ENCODE peak calls at places on chromosomes 7 and 10, in nine cellular contexts. P is BJ; R is prostate gland; C is stomach; E is CD8-positive, alpha-beta T cell; Z is brain microvascular endothelial cell; U is astrocyte of the cerebellum; J is bronchial epithelial cell; F is cardiac fibroblast. A is an unnamed sample.

GRCh38 chr10:42801135-42801534 is 18.5 kb downstream of the BMS1 start:
- DNase-seq in P (no peak), R (no peak), C (no peak), E (no peak), Z (no peak), U (no peak), J (peak), F (no peak), A (no peak)

GRCh38 chr7:11492307-11492706 is 339.7 kb downstream of the THSD7A start:
- DNase-seq in P (no peak), R (no peak), C (no peak), E (no peak), Z (no peak), U (no peak), J (peak), F (peak), A (no peak)

GRCh38 chr10:123557366-123558108 is 108.6 kb upstream of the GPR26 start:
- DNase-seq in P (no peak), R (no peak), C (no peak), E (no peak), Z (no peak), U (no peak), J (no peak), F (no peak), A (no peak)

GRCh38 chr10:94299417-94299816 is 63.3 kb downstream of the NOC3L start:
- DNase-seq in P (no peak), R (no peak), C (no peak), E (no peak), Z (peak), U (peak), J (no peak), F (peak), A (peak)

GRCh38 chr10:55628260-55628701 is 732.8 kb downstream of the ZWINT start:
- DNase-seq in P (no peak), R (no peak), C (peak), E (no peak), Z (no peak), U (no peak), J (no peak), F (no peak), A (no peak)

GRCh38 chr10:70541738-70542564 is 60.6 kb downstream of the PRF1 start:
- DNase-seq in P (no peak), R (no peak), C (no peak), E (no peak), Z (no peak), U (no peak), J (no peak), F (no peak), A (no peak)

GRCh38 chr10:104127411-104127810 is 5.4 kb downstream of the SFR1 start:
- DNase-seq in P (no peak), R (no peak), C (no peak), E (peak), Z (no peak), U (no peak), J (no peak), F (no peak), A (no peak)

GRCh38 chr7:28754027-28754426 is 204.1 kb downstream of the TRIL start:
- DNase-seq in P (no peak), R (no peak), C (no peak), E (no peak), Z (peak), U (peak), J (no peak), F (peak), A (no peak)

GRCh38 chr7:87225696-87226095 is 6.2 kb upstream of the TMEM243 start:
- DNase-seq in P (no peak), R (no peak), C (no peak), E (no peak), Z (peak), U (no peak), J (peak), F (no peak), A (no peak)

GRCh38 chr7:80981405-80981804 is 62.6 kb upstream of the SEMA3C start:
- DNase-seq in P (no peak), R (no peak), C (no peak), E (no peak), Z (no peak), U (no peak), J (no peak), F (no peak), A (no peak)

GRCh38 chr7:120273476-120273975 is 551 bp downstream of the KCND2 start:
- DNase-seq in P (no peak), R (no peak), C (no peak), E (no peak), Z (no peak), U (peak), J (peak), F (peak), A (no peak)

GRCh38 chr10:113095419-113095818 is 145.4 kb downstream of the TCF7L2 start:
- DNase-seq in P (no peak), R (no peak), C (no peak), E (no peak), Z (no peak), U (no peak), J (no peak), F (no peak), A (no peak)

GRCh38 chr7:43592321-43592720 is 9.4 kb downstream of the STK17A start:
- DNase-seq in P (no peak), R (no peak), C (no peak), E (no peak), Z (no peak), U (no peak), J (peak), F (no peak), A (no peak)
- H3K4me3 ChIP-seq in P (no peak), R (no peak), C (no peak), E (no peak), Z (no peak), U (no peak), J (no peak), F (no peak), A (no peak)

GRCh38 chr10:73647875-73648228 is 6.6 kb upstream of the MYOZ1 start:
- DNase-seq in P (no peak), R (no peak), C (no peak), E (no peak), Z (no peak), U (no peak), J (no peak), F (no peak), A (no peak)
- H3K4me3 ChIP-seq in P (peak), R (peak), C (peak), E (peak), Z (peak), U (peak), J (peak), F (peak), A (peak)

GRCh38 chr7:44629825-44630580 is 23.6 kb downstream of the OGDH start:
- DNase-seq in P (no peak), R (no peak), C (no peak), E (no peak), Z (no peak), U (no peak), J (no peak), F (no peak), A (no peak)

GRCh38 chr7:44633254-44634186 is 27.1 kb downstream of the OGDH start:
- DNase-seq in P (peak), R (peak), C (peak), E (peak), Z (peak), U (peak), J (peak), F (peak), A (peak)

GRCh38 chr7:44631458-44632115 is 25.2 kb downstream of the OGDH start:
- DNase-seq in P (no peak), R (no peak), C (no peak), E (peak), Z (no peak), U (peak), J (no peak), F (peak), A (no peak)

GRCh38 chr7:44632196-44632595 is 25.8 kb downstream of the OGDH start:
- DNase-seq in P (no peak), R (no peak), C (no peak), E (no peak), Z (no peak), U (no peak), J (no peak), F (no peak), A (no peak)

GRCh38 chr7:44630791-44631457 is 24.5 kb downstream of the OGDH start:
- DNase-seq in P (no peak), R (no peak), C (no peak), E (no peak), Z (no peak), U (no peak), J (no peak), F (no peak), A (no peak)
- H3K4me3 ChIP-seq in P (no peak), R (no peak), C (no peak), E (no peak), Z (no peak), U (no peak), J (no peak), F (no peak), A (no peak)

GRCh38 chr7:85185355-85186082 is 1.3 kb downstream of the SEMA3D start:
- DNase-seq in P (no peak), R (peak), C (peak), E (no peak), Z (peak), U (peak), J (peak), F (peak), A (no peak)
- H3K4me3 ChIP-seq in P (peak), R (peak), C (peak), E (no peak), Z (peak), U (peak), J (peak), F (peak), A (peak)

DNA sequence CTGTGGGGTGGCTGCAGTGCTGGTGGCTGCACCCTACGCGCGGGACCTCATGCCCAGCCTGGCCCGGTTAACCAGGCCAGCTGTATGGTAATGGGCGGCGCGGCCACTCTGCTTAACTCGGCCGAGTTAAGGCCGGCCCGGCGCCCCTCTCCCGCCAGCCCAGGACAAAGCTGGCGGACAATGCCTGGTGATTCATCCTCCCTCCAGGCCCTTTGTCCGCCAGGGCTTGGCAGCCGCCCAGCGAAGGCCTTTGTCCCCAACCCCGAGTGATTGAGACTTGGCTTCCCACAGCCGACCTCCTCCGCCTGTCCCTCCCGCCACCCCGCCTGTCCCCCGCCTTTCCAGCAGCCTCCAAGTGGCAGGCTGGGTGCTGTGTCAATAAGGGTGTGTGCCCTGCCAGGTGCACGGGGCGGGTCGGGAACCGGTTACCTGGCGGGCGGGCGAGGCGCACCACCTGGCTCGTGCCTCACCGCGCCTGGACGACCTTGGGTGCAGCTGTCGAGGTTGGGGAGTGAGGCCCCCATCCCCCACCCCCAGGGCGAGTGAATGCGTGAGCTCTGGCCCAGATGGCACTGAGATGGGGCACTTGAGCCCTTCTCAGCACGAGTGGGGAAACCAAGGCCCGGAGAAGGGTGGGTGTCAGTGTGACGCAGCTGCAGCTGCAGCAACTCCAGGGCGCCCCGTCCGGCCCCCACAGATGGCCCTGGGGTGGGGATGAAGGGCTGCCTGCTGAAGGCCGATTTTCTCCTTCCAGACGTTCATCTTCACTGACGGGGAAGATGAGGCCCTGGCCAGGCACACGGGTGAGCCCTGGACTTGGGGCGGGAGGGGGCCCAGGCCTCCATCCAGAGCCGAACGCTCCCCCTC is 4.6 kb downstream of the LFNG start:
- DNase-seq in P (no peak), R (peak), C (peak), E (no peak), Z (no peak), U (no peak), J (peak), F (peak), A (no peak)
- H3K4me3 ChIP-seq in P (no peak), R (peak), C (peak), E (peak), Z (peak), U (no peak), J (peak), F (peak), A (no peak)

GRCh38 chr7:27185013-27185707 is at the start of gene HOXA11:
- DNase-seq in P (peak), R (peak), C (peak), E (no peak), Z (no peak), U (no peak), J (no peak), F (peak), A (peak)

GRCh38 chr7:27187158-27187701 is 2.2 kb upstream of the HOXA11 start:
- DNase-seq in P (peak), R (no peak), C (no peak), E (no peak), Z (no peak), U (no peak), J (no peak), F (no peak), A (no peak)

GRCh38 chr7:27186450-27187157 is 1.6 kb upstream of the HOXA11 start:
- DNase-seq in P (peak), R (no peak), C (no peak), E (no peak), Z (no peak), U (no peak), J (no peak), F (no peak), A (no peak)

GRCh38 chr7:27184342-27185012 is 555 bp downstream of the HOXA11 start:
- DNase-seq in P (no peak), R (peak), C (peak), E (no peak), Z (no peak), U (no peak), J (no peak), F (peak), A (no peak)

DNA sequence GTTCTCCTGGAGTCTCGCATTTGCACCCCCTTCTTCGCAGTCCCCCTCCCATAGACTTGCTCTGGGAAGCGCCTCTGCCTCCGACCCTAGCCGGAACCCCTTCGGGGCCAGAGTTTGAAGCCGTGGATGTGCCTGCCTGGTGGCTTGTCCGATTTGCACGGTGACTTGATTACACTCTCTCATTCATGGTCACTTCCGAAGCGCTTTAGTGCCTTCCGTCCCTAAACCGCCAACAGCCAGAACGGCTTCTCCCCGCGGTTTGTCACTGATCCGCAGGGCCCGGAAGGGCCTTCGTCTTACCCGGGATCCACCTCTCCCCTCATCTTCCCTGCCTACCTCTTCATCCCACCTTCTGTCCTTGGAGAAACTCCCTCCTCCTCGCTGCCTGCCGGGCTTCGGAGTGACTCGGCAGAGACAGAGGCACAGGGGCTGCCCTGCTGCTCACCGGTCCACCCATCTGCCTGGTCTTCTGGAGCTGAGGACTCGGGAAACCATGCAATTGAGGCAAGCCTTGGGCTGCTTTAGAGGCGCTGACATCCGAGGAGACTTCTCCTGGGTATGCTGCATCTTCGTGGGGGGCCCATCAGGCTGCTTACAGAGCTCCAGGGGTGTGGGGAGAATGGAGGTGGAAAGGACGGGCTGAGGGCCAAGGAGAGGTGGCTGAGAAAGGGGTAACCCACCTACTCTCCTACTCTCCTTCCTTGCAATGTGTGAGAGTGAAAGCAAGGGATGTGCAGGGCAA is 847 bp upstream of the HOXA11 start:
- DNase-seq in P (no peak), R (no peak), C (peak), E (no peak), Z (no peak), U (no peak), J (no peak), F (no peak), A (no peak)
- H3K4me3 ChIP-seq in P (peak), R (peak), C (no peak), E (peak), Z (no peak), U (no peak), J (no peak), F (no peak), A (peak)

GRCh38 chr7:132430466-132430862 is 145.8 kb downstream of the PLXNA4 start:
- DNase-seq in P (no peak), R (no peak), C (no peak), E (no peak), Z (no peak), U (no peak), J (no peak), F (no peak), A (no peak)

GRCh38 chr7:132430863-132431822 is 145.1 kb downstream of the PLXNA4 start:
- DNase-seq in P (peak), R (no peak), C (no peak), E (peak), Z (peak), U (peak), J (peak), F (peak), A (peak)

GRCh38 chr7:132435016-132435990 is 141.0 kb downstream of the PLXNA4 start:
- DNase-seq in P (no peak), R (no peak), C (no peak), E (no peak), Z (no peak), U (no peak), J (no peak), F (peak), A (no peak)

GRCh38 chr7:132434041-132434440 is 142.2 kb downstream of the PLXNA4 start:
- DNase-seq in P (no peak), R (no peak), C (no peak), E (no peak), Z (no peak), U (no peak), J (no peak), F (no peak), A (no peak)

DNA sequence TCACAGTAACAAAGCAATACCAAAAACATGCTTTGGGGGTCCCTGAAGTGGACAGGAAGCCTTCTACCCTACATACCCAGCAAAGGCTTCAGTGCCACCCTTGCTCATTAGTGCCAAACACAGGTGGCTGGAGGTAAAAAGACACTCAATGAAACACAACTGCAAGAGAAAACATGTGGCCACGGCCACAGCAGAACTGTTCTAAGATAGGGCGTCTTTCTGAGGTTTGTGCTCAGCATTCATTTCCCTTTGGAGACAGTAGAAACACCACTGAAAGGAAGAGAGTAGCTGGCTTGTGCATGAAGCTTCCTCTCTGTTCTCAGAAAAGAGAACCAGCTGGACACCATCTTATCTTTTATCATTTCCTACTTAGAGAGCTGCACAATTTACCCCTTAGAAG is 143.0 kb downstream of the PLXNA4 start:
- DNase-seq in P (no peak), R (no peak), C (no peak), E (no peak), Z (no peak), U (no peak), J (no peak), F (no peak), A (no peak)
- H3K4me3 ChIP-seq in P (no peak), R (no peak), C (no peak), E (no peak), Z (no peak), U (no peak), J (no peak), F (no peak), A (no peak)

DNA sequence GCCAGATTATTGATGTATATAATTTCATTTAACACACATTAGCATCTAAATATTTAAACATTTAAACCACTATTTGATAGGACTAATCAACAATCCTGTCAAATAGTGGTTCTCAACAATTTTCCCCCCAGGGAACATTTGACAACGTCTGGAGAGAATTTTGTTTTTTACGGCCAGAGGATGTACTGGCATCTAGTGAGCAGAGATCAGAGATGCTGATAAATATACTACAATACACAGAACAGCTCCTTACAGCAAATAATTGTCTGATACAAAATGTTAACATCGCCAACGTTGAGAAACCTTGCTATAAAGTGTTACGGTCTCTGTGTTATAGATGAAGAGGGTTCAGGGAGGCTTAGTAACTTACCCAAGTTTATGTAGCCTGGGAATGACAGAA is 25.0 kb upstream of the TMEM229A start:
- DNase-seq in P (no peak), R (no peak), C (no peak), E (no peak), Z (no peak), U (no peak), J (no peak), F (no peak), A (no peak)
- H3K4me3 ChIP-seq in P (no peak), R (no peak), C (no peak), E (no peak), Z (no peak), U (no peak), J (no peak), F (no peak), A (no peak)

GRCh38 chr7:74084722-74085578 is 1.3 kb downstream of the LIMK1 start:
- DNase-seq in P (no peak), R (no peak), C (no peak), E (no peak), Z (no peak), U (no peak), J (no peak), F (no peak), A (no peak)
- H3K4me3 ChIP-seq in P (peak), R (peak), C (peak), E (peak), Z (peak), U (peak), J (peak), F (peak), A (peak)

GRCh38 chr7:155147172-155147571 is 77.0 kb downstream of the HTR5A start:
- DNase-seq in P (no peak), R (no peak), C (no peak), E (no peak), Z (no peak), U (no peak), J (no peak), F (no peak), A (no peak)
- H3K4me3 ChIP-seq in P (no peak), R (no peak), C (no peak), E (no peak), Z (no peak), U (no peak), J (no peak), F (no peak), A (no peak)